ENCODE peak calls at places on chromosome 13, in five cellular contexts. C is stimulated activated naive CD8-positive, alpha-beta T cell treated with anti-CD3 and anti-CD28 coated beads, Interleukin-15, amount 100 ng/mL, for 72 hours; E is nucleus accumbens; V is stimulated activated CD8-positive, alpha-beta memory T cell treated with anti-CD3 and anti-CD28 coated beads, Interleukin-4, amount 100 ng/mL, for 1 hour; U is iris pigment epithelial cell. H is an unnamed sample.

GRCh38 chr13:111533900-111534645 is 213.6 kb downstream of the TEX29 start:
- DNase-seq in C (no peak), E (no peak), V (no peak), U (no peak), H (no peak)

GRCh38 chr13:99496322-99497142 is 4.7 kb upstream of the TM9SF2 start:
- DNase-seq in C (peak), E (no peak), V (peak), U (no peak), H (peak)

GRCh38 chr13:57739089-57739488 is 107.5 kb downstream of the PCDH17 start:
- DNase-seq in C (no peak), E (no peak), V (no peak), U (no peak), H (no peak)

GRCh38 chr13:21735621-21736401 is 64.9 kb downstream of the FGF9 start:
- DNase-seq in C (no peak), E (no peak), V (no peak), U (no peak), H (no peak)

GRCh38 chr13:27425151-27425917 is 915 bp downstream of the GTF3A start:
- DNase-seq in C (peak), E (no peak), V (no peak), U (no peak), H (no peak)

GRCh38 chr13:35987572-35988513 is 143.3 kb downstream of the DCLK1 start:
- DNase-seq in C (no peak), E (no peak), V (no peak), U (no peak), H (no peak)

GRCh38 chr13:48232420-48233096 is 448 bp upstream of the ITM2B start:
- DNase-seq in C (peak), E (no peak), V (no peak), U (no peak), H (no peak)

GRCh38 chr13:75636339-75637095 is 387 bp downstream of the LMO7 start:
- DNase-seq in C (peak), E (no peak), V (no peak), U (peak), H (peak)

GRCh38 chr13:25731037-25731436 is 320.8 kb downstream of the SHISA2 start:
- DNase-seq in C (no peak), E (no peak), V (no peak), U (no peak), H (no peak)

GRCh38 chr13:101390461-101390860 is 25.8 kb downstream of the NALCN start:
- DNase-seq in C (no peak), E (no peak), V (no peak), U (peak), H (peak)

GRCh38 chr13:50107205-50107604 is 92.0 kb downstream of the KCNRG start:
- DNase-seq in C (no peak), E (no peak), V (no peak), U (no peak), H (peak)

GRCh38 chr13:48603375-48603774 is 50.4 kb upstream of the CYSLTR2 start:
- DNase-seq in C (no peak), E (no peak), V (no peak), U (no peak), H (no peak)

GRCh38 chr13:110874508-110874960 is 40.3 kb downstream of the ANKRD10 start:
- DNase-seq in C (no peak), E (peak), V (no peak), U (peak), H (peak)

GRCh38 chr13:89361909-89362308 is 1690.7 kb downstream of the SLITRK5 start:
- DNase-seq in C (no peak), E (no peak), V (no peak), U (peak), H (peak)

GRCh38 chr13:76711515-76712182 is 174.6 kb downstream of the KCTD12 start:
- DNase-seq in C (no peak), E (no peak), V (no peak), U (peak), H (peak)

GRCh38 chr13:50171585-50172282 is 156.5 kb downstream of the KCNRG start:
- DNase-seq in C (no peak), E (no peak), V (no peak), U (peak), H (no peak)

GRCh38 chr13:52025475-52026245 is 1.2 kb downstream of the UTP14C start:
- DNase-seq in C (no peak), E (no peak), V (no peak), U (peak), H (no peak)

GRCh38 chr13:36341718-36342117 is 4.5 kb downstream of the SPART start:
- DNase-seq in C (no peak), E (no peak), V (no peak), U (peak), H (peak)

GRCh38 chr13:106129273-106129672 is 406.2 kb downstream of the EFNB2 start:
- DNase-seq in C (no peak), E (no peak), V (no peak), U (no peak), H (no peak)

GRCh38 chr13:41231786-41232185 is 31.6 kb downstream of the MTRF1 start:
- DNase-seq in C (no peak), E (no peak), V (no peak), U (peak), H (peak)

GRCh38 chr13:65378943-65379519 is 1851.1 kb downstream of the PCDH9 start:
- DNase-seq in C (no peak), E (no peak), V (no peak), U (peak), H (peak)

GRCh38 chr13:27917121-27917947 is 2.5 kb upstream of the PDX1 start:
- DNase-seq in C (peak), E (no peak), V (no peak), U (no peak), H (no peak)

H was measured in mesenchymal stem cell.